ENCODE peak calls at places on chromosomes 4 and X, in seven cellular contexts. Q is stimulated activated CD8-positive, alpha-beta memory T cell treated with anti-CD3 and anti-CD28 coated beads, Interleukin-4, amount 100 ng/mL, for 24 hours; P is NCI-H748 treated with DMSO at 0.1 percent for 48 hours; A is KBM-7; G is RWPE1; H is stimulated activated CD4-positive, alpha-beta T cell treated with anti-CD3 and anti-CD28 coated beads, Interleukin-2, amount 100 ng/mL, for 48 hours; B is sigmoid colon. D is an unnamed sample.

GRCh38 chr4:183241322-183241640 is 78.8 kb downstream of the CLDN22 start:
- DNase-seq in G (peak; percentile 72), B (no peak), A (no peak), H (no peak), P (no peak), Q (no peak), D (no peak)

GRCh38 chr4:75289843-75290616 is 224.2 kb downstream of the RCHY1 start:
- DNase-seq in B (no peak), Q (no peak), H (no peak), P (peak; percentile 97), A (peak; percentile 4), G (no peak), D (no peak)

GRCh38 chr4:30443289-30443688 is 276.9 kb upstream of the PCDH7 start:
- DNase-seq in Q (no peak), H (no peak), B (no peak), G (no peak), P (no peak), A (no peak), D (no peak)

GRCh38 chr4:94447754-94448411 is 3.9 kb upstream of the PDLIM5 start:
- DNase-seq in A (no peak), Q (no peak), G (no peak), P (no peak), B (no peak), H (no peak), D (no peak)

GRCh38 chrX:2577844-2578444 is 77.2 kb upstream of the DHRSX start:
- DNase-seq in H (no peak), Q (no peak), B (no peak), A (no peak), G (no peak), P (no peak), D (no peak)

GRCh38 chr4:148874331-148874730 is 432.1 kb upstream of the NR3C2 start:
- DNase-seq in Q (no peak), P (no peak), A (no peak), G (no peak), B (no peak), H (no peak), D (no peak)

GRCh38 chr4:144903953-144904711 is 193.9 kb downstream of the ANAPC10 start:
- DNase-seq in H (no peak), Q (no peak), A (peak; percentile 11), G (no peak), B (no peak), P (no peak), D (peak; percentile 20)

GRCh38 chr4:43399726-43400125 is 507.2 kb downstream of the GRXCR1 start:
- DNase-seq in A (no peak), G (no peak), H (no peak), B (no peak), Q (no peak), P (no peak), D (no peak)

GRCh38 chrX:29470029-29470428 is 745.3 kb upstream of the MAGEB2 start:
- DNase-seq in P (no peak), G (peak; percentile 17), B (no peak), H (no peak), A (no peak), Q (no peak), D (no peak)

GRCh38 chr4:145132521-145133098 is 34.5 kb downstream of the ABCE1 start:
- DNase-seq in B (no peak), P (no peak), A (peak; percentile 77), H (no peak), Q (no peak), G (no peak), D (no peak)

GRCh38 chr4:25857403-25857802 is 5.4 kb downstream of the SEL1L3 start:
- DNase-seq in G (no peak), B (no peak), Q (no peak), H (no peak), A (no peak), P (no peak), D (no peak)

GRCh38 chr4:132934901-132935300 is 214.2 kb upstream of the PCDH10 start:
- DNase-seq in A (no peak), Q (no peak), P (no peak), H (no peak), G (no peak), B (no peak), D (no peak)

GRCh38 chr4:48816971-48817370 is 13.9 kb upstream of the OCIAD1 start:
- DNase-seq in P (no peak), A (no peak), Q (no peak), H (no peak), B (no peak), G (no peak), D (no peak)

GRCh38 chr4:80535551-80535950 is 200.0 kb downstream of the CFAP299 start:
- DNase-seq in P (no peak), Q (no peak), H (no peak), A (no peak), G (no peak), B (no peak), D (no peak)

GRCh38 chr4:159012381-159012780 is 90.5 kb upstream of the RAPGEF2 start:
- DNase-seq in H (no peak), P (no peak), A (no peak), G (no peak), Q (no peak), B (no peak), D (peak; percentile 47)

GRCh38 chrX:97898798-97899197 is 1015.1 kb downstream of the RPA4 start:
- DNase-seq in Q (no peak), H (no peak), G (no peak), B (no peak), P (no peak), A (no peak), D (peak; percentile 53)

GRCh38 chr4:3286335-3287175 is 6.3 kb upstream of the RGS12 start:
- DNase-seq in B (no peak), G (no peak), A (peak; percentile 47), H (no peak), P (no peak), Q (no peak), D (no peak)

GRCh38 chr4:76723373-76723772 is 174.6 kb downstream of the SOWAHB start:
- DNase-seq in H (no peak), Q (no peak), B (no peak), G (no peak), A (no peak), P (no peak), D (peak; percentile 19)

GRCh38 chrX:118049713-118050112 is 66.9 kb downstream of the KLHL13 start:
- DNase-seq in Q (no peak), A (peak; percentile 16), B (no peak), G (no peak), P (no peak), H (no peak), D (peak; percentile 16)

GRCh38 chr4:37246891-37247290 is 2.3 kb downstream of the NWD2 start:
- DNase-seq in Q (no peak), H (no peak), A (no peak), P (no peak), B (no peak), G (no peak), D (no peak)

GRCh38 chr4:3855646-3856045 is 89.5 kb downstream of the ADRA2C start:
- DNase-seq in B (no peak), G (no peak), Q (no peak), A (no peak), H (no peak), P (no peak), D (no peak)

GRCh38 chrX:17737707-17738001 is 361 bp downstream of the SCML1 start:
- DNase-seq in P (peak; percentile 21), Q (no peak), A (peak; percentile 7), G (no peak), H (no peak), B (no peak), D (no peak)

GRCh38 chrX:2502668-2503519 is 2.1 kb upstream of the DHRSX start:
- DNase-seq in Q (no peak), A (peak; percentile 46), H (no peak), G (no peak), B (no peak), P (no peak), D (no peak)

GRCh38 chr4:141371206-141371605 is 150.5 kb downstream of the ZNF330 start:
- DNase-seq in B (no peak), H (no peak), P (no peak), A (no peak), Q (no peak), G (no peak), D (no peak)

GRCh38 chr4:10998826-10999225 is 314.3 kb upstream of the CLNK start:
- DNase-seq in H (no peak), G (no peak), B (no peak), P (no peak), A (no peak), Q (no peak), D (peak; percentile 91)

GRCh38 chr4:186068581-186069402 is at the start of gene TLR3:
- DNase-seq in Q (no peak), A (peak; percentile 50), P (no peak), G (peak; percentile 20), H (no peak), B (no peak), D (peak; percentile 63)

GRCh38 chr4:27018076-27018475 is 157.4 kb downstream of the STIM2 start:
- DNase-seq in P (no peak), G (no peak), A (no peak), H (no peak), Q (no peak), B (no peak), D (no peak)

GRCh38 chr4:108794136-108794535 is 31.3 kb upstream of the ETNPPL start:
- DNase-seq in P (no peak), B (no peak), H (no peak), A (no peak), G (no peak), Q (no peak), D (peak; percentile 41)

GRCh38 chr4:74123065-74123728 is 24.2 kb upstream of the CXCL2 start:
- DNase-seq in G (no peak), Q (no peak), H (no peak), P (no peak), A (no peak), B (no peak), D (no peak)

GRCh38 chr4:88623097-88623496 is 30.8 kb downstream of the HERC3 start:
- DNase-seq in P (no peak), A (no peak), Q (no peak), H (no peak), G (peak; percentile 85), B (no peak), D (no peak)

D was measured in kidney glomerular epithelial cell.